ENCODE peak calls at places on chromosome 3, in ten cellular contexts. One of them, this sample, is unnamed.

GRCh38 chr3:112497897-112498548 is 1.2 kb downstream of the BTLA start:
- DNase-seq in AG20443: no peak
- DNase-seq in GM20000: no peak
- DNase-seq in germinal center: peak; percentile 20
- DNase-seq in hepatocyte: no peak
- DNase-seq in GM12865: peak; percentile 54
- DNase-seq in activated CD8-positive, alpha-beta memory T cell treated with anti-CD3 and anti-CD28 coated beads for 48 hours: no peak
- DNase-seq in suprapubic skin: no peak
- DNase-seq in T-helper 1 cell: no peak
- DNase-seq in aorta: no peak
- DNase-seq in this sample: no peak

GRCh38 chr3:56829543-56829942 is 27.8 kb upstream of the ARHGEF3 start:
- DNase-seq in suprapubic skin: no peak
- DNase-seq in germinal center: no peak
- DNase-seq in T-helper 1 cell: no peak
- DNase-seq in activated CD8-positive, alpha-beta memory T cell treated with anti-CD3 and anti-CD28 coated beads for 48 hours: no peak
- DNase-seq in GM20000: no peak
- DNase-seq in hepatocyte: no peak
- DNase-seq in GM12865: no peak
- DNase-seq in aorta: no peak
- DNase-seq in AG20443: no peak
- DNase-seq in this sample: no peak

GRCh38 chr3:64518950-64519349 is 168.8 kb downstream of the ADAMTS9 start:
- DNase-seq in GM20000: no peak
- DNase-seq in germinal center: no peak
- DNase-seq in hepatocyte: no peak
- DNase-seq in T-helper 1 cell: no peak
- DNase-seq in activated CD8-positive, alpha-beta memory T cell treated with anti-CD3 and anti-CD28 coated beads for 48 hours: no peak
- DNase-seq in suprapubic skin: no peak
- DNase-seq in AG20443: peak; percentile 67
- DNase-seq in GM12865: no peak
- DNase-seq in aorta: no peak
- DNase-seq in this sample: no peak

GRCh38 chr3:61524933-61525332 is 36.4 kb upstream of the PTPRG start:
- DNase-seq in GM20000: no peak
- DNase-seq in AG20443: no peak
- DNase-seq in T-helper 1 cell: no peak
- DNase-seq in germinal center: no peak
- DNase-seq in activated CD8-positive, alpha-beta memory T cell treated with anti-CD3 and anti-CD28 coated beads for 48 hours: no peak
- DNase-seq in aorta: no peak
- DNase-seq in GM12865: no peak
- DNase-seq in hepatocyte: no peak
- DNase-seq in suprapubic skin: no peak
- DNase-seq in this sample: no peak

GRCh38 chr3:66133050-66133757 is 87.6 kb upstream of the SLC25A26 start:
- DNase-seq in hepatocyte: no peak
- DNase-seq in T-helper 1 cell: no peak
- DNase-seq in AG20443: no peak
- DNase-seq in activated CD8-positive, alpha-beta memory T cell treated with anti-CD3 and anti-CD28 coated beads for 48 hours: no peak
- DNase-seq in GM20000: no peak
- DNase-seq in suprapubic skin: no peak
- DNase-seq in germinal center: no peak
- DNase-seq in aorta: no peak
- DNase-seq in GM12865: no peak
- DNase-seq in this sample: no peak

GRCh38 chr3:134600685-134601502 is 49.9 kb downstream of the KY start:
- DNase-seq in GM20000: peak; percentile 75
- DNase-seq in germinal center: peak; percentile 74
- DNase-seq in GM12865: peak; percentile 62
- DNase-seq in suprapubic skin: no peak
- DNase-seq in T-helper 1 cell: no peak
- DNase-seq in aorta: peak; percentile 65
- DNase-seq in AG20443: peak; percentile 94
- DNase-seq in hepatocyte: peak; percentile 84
- DNase-seq in activated CD8-positive, alpha-beta memory T cell treated with anti-CD3 and anti-CD28 coated beads for 48 hours: peak; percentile 47
- DNase-seq in this sample: peak; percentile 34

GRCh38 chr3:188299068-188299467 is 145.1 kb downstream of the LPP start:
- DNase-seq in AG20443: no peak
- DNase-seq in activated CD8-positive, alpha-beta memory T cell treated with anti-CD3 and anti-CD28 coated beads for 48 hours: no peak
- DNase-seq in hepatocyte: no peak
- DNase-seq in GM12865: no peak
- DNase-seq in GM20000: no peak
- DNase-seq in T-helper 1 cell: no peak
- DNase-seq in germinal center: no peak
- DNase-seq in suprapubic skin: no peak
- DNase-seq in aorta: no peak
- DNase-seq in this sample: no peak

GRCh38 chr3:18119866-18120265 is 305.3 kb downstream of the SATB1 start:
- DNase-seq in activated CD8-positive, alpha-beta memory T cell treated with anti-CD3 and anti-CD28 coated beads for 48 hours: no peak
- DNase-seq in hepatocyte: no peak
- DNase-seq in GM20000: no peak
- DNase-seq in aorta: no peak
- DNase-seq in AG20443: peak; percentile 25
- DNase-seq in T-helper 1 cell: no peak
- DNase-seq in suprapubic skin: no peak
- DNase-seq in GM12865: no peak
- DNase-seq in germinal center: no peak
- DNase-seq in this sample: no peak

GRCh38 chr3:25582242-25582641 is 82.5 kb downstream of the TOP2B start:
- DNase-seq in hepatocyte: peak; percentile 58
- DNase-seq in aorta: no peak
- DNase-seq in GM20000: no peak
- DNase-seq in AG20443: peak; percentile 86
- DNase-seq in T-helper 1 cell: no peak
- DNase-seq in GM12865: no peak
- DNase-seq in suprapubic skin: no peak
- DNase-seq in germinal center: no peak
- DNase-seq in activated CD8-positive, alpha-beta memory T cell treated with anti-CD3 and anti-CD28 coated beads for 48 hours: no peak
- DNase-seq in this sample: no peak

GRCh38 chr3:182713743-182714517 is 79.4 kb upstream of the ATP11B start:
- DNase-seq in T-helper 1 cell: no peak
- DNase-seq in germinal center: peak; percentile 23
- DNase-seq in activated CD8-positive, alpha-beta memory T cell treated with anti-CD3 and anti-CD28 coated beads for 48 hours: no peak
- DNase-seq in GM20000: peak; percentile 31
- DNase-seq in hepatocyte: peak; percentile 79
- DNase-seq in GM12865: peak; percentile 73
- DNase-seq in AG20443: peak; percentile 71
- DNase-seq in suprapubic skin: no peak
- DNase-seq in aorta: no peak
- DNase-seq in this sample: no peak

GRCh38 chr3:16053794-16054193 is 120.7 kb upstream of the GALNT15 start:
- DNase-seq in suprapubic skin: no peak
- DNase-seq in aorta: no peak
- DNase-seq in germinal center: no peak
- DNase-seq in GM12865: no peak
- DNase-seq in AG20443: no peak
- DNase-seq in T-helper 1 cell: no peak
- DNase-seq in hepatocyte: no peak
- DNase-seq in GM20000: no peak
- DNase-seq in activated CD8-positive, alpha-beta memory T cell treated with anti-CD3 and anti-CD28 coated beads for 48 hours: no peak
- DNase-seq in this sample: no peak

GRCh38 chr3:197458179-197458707 is 97.5 kb downstream of the BDH1 start:
- DNase-seq in T-helper 1 cell: no peak
- DNase-seq in GM12865: peak; percentile 16
- DNase-seq in aorta: no peak
- DNase-seq in hepatocyte: peak; percentile 27
- DNase-seq in GM20000: no peak
- DNase-seq in suprapubic skin: no peak
- DNase-seq in AG20443: no peak
- DNase-seq in activated CD8-positive, alpha-beta memory T cell treated with anti-CD3 and anti-CD28 coated beads for 48 hours: no peak
- DNase-seq in germinal center: peak; percentile 28
- DNase-seq in this sample: no peak

GRCh38 chr3:129119365-129120100 is 2.1 kb downstream of the RAB43 start:
- DNase-seq in hepatocyte: peak; percentile 85
- DNase-seq in suprapubic skin: no peak
- DNase-seq in AG20443: no peak
- DNase-seq in T-helper 1 cell: no peak
- DNase-seq in aorta: no peak
- DNase-seq in germinal center: no peak
- DNase-seq in GM12865: no peak
- DNase-seq in activated CD8-positive, alpha-beta memory T cell treated with anti-CD3 and anti-CD28 coated beads for 48 hours: no peak
- DNase-seq in GM20000: no peak
- DNase-seq in this sample: no peak

GRCh38 chr3:128459451-128459820 is 7.3 kb downstream of the DNAJB8 start:
- DNase-seq in germinal center: no peak
- DNase-seq in T-helper 1 cell: no peak
- DNase-seq in hepatocyte: no peak
- DNase-seq in AG20443: no peak
- DNase-seq in GM12865: no peak
- DNase-seq in aorta: no peak
- DNase-seq in GM20000: no peak
- DNase-seq in suprapubic skin: no peak
- DNase-seq in activated CD8-positive, alpha-beta memory T cell treated with anti-CD3 and anti-CD28 coated beads for 48 hours: no peak
- DNase-seq in this sample: no peak

GRCh38 chr3:82143661-82144405 is 382.4 kb upstream of the GBE1 start:
- DNase-seq in GM20000: no peak
- DNase-seq in germinal center: no peak
- DNase-seq in AG20443: no peak
- DNase-seq in T-helper 1 cell: no peak
- DNase-seq in hepatocyte: no peak
- DNase-seq in GM12865: peak; percentile 38
- DNase-seq in aorta: no peak
- DNase-seq in suprapubic skin: no peak
- DNase-seq in activated CD8-positive, alpha-beta memory T cell treated with anti-CD3 and anti-CD28 coated beads for 48 hours: no peak
- DNase-seq in this sample: no peak

GRCh38 chr3:71428841-71429609 is 154.5 kb downstream of the FOXP1 start:
- DNase-seq in suprapubic skin: no peak
- DNase-seq in GM12865: no peak
- DNase-seq in activated CD8-positive, alpha-beta memory T cell treated with anti-CD3 and anti-CD28 coated beads for 48 hours: no peak
- DNase-seq in T-helper 1 cell: no peak
- DNase-seq in AG20443: peak; percentile 69
- DNase-seq in GM20000: no peak
- DNase-seq in hepatocyte: peak; percentile 44
- DNase-seq in aorta: peak; percentile 60
- DNase-seq in germinal center: no peak
- DNase-seq in this sample: no peak

GRCh38 chr3:176919836-176920760 is 277.2 kb downstream of the TBL1XR1 start:
- DNase-seq in aorta: no peak
- DNase-seq in GM12865: no peak
- DNase-seq in AG20443: no peak
- DNase-seq in hepatocyte: peak; percentile 48
- DNase-seq in T-helper 1 cell: no peak
- DNase-seq in germinal center: no peak
- DNase-seq in GM20000: no peak
- DNase-seq in activated CD8-positive, alpha-beta memory T cell treated with anti-CD3 and anti-CD28 coated beads for 48 hours: no peak
- DNase-seq in suprapubic skin: no peak
- DNase-seq in this sample: no peak

GRCh38 chr3:127915115-127915936 is at the start of gene KBTBD12:
- DNase-seq in hepatocyte: no peak
- DNase-seq in AG20443: peak; percentile 40
- DNase-seq in T-helper 1 cell: no peak
- DNase-seq in germinal center: peak; percentile 11
- DNase-seq in GM20000: no peak
- DNase-seq in activated CD8-positive, alpha-beta memory T cell treated with anti-CD3 and anti-CD28 coated beads for 48 hours: no peak
- DNase-seq in GM12865: no peak
- DNase-seq in suprapubic skin: no peak
- DNase-seq in aorta: peak; percentile 70
- DNase-seq in this sample: peak; percentile 72

GRCh38 chr3:50708620-50709019 is 33.9 kb downstream of the DOCK3 start:
- DNase-seq in suprapubic skin: no peak
- DNase-seq in aorta: no peak
- DNase-seq in hepatocyte: peak; percentile 10
- DNase-seq in T-helper 1 cell: no peak
- DNase-seq in germinal center: no peak
- DNase-seq in GM20000: no peak
- DNase-seq in GM12865: no peak
- DNase-seq in activated CD8-positive, alpha-beta memory T cell treated with anti-CD3 and anti-CD28 coated beads for 48 hours: no peak
- DNase-seq in AG20443: no peak
- DNase-seq in this sample: no peak

GRCh38 chr3:147411777-147412176 is 2.6 kb downstream of the ZIC1 start:
- DNase-seq in suprapubic skin: no peak
- DNase-seq in AG20443: no peak
- DNase-seq in germinal center: no peak
- DNase-seq in T-helper 1 cell: no peak
- DNase-seq in hepatocyte: no peak
- DNase-seq in activated CD8-positive, alpha-beta memory T cell treated with anti-CD3 and anti-CD28 coated beads for 48 hours: no peak
- DNase-seq in GM20000: no peak
- DNase-seq in aorta: no peak
- DNase-seq in GM12865: no peak
- DNase-seq in this sample: no peak

GRCh38 chr3:186489507-186489906 is 54.7 kb downstream of the CRYGS start:
- DNase-seq in aorta: no peak
- DNase-seq in T-helper 1 cell: no peak
- DNase-seq in activated CD8-positive, alpha-beta memory T cell treated with anti-CD3 and anti-CD28 coated beads for 48 hours: no peak
- DNase-seq in AG20443: no peak
- DNase-seq in GM12865: no peak
- DNase-seq in suprapubic skin: no peak
- DNase-seq in germinal center: no peak
- DNase-seq in hepatocyte: no peak
- DNase-seq in GM20000: no peak
- DNase-seq in this sample: no peak

GRCh38 chr3:84963137-84963536 is 4.3 kb downstream of the CADM2 start:
- DNase-seq in GM12865: no peak
- DNase-seq in germinal center: no peak
- DNase-seq in hepatocyte: no peak
- DNase-seq in T-helper 1 cell: no peak
- DNase-seq in GM20000: no peak
- DNase-seq in aorta: no peak
- DNase-seq in activated CD8-positive, alpha-beta memory T cell treated with anti-CD3 and anti-CD28 coated beads for 48 hours: no peak
- DNase-seq in suprapubic skin: no peak
- DNase-seq in AG20443: no peak
- DNase-seq in this sample: no peak

GRCh38 chr3:160018959-160019358 is 30.3 kb downstream of the IL12A start:
- DNase-seq in activated CD8-positive, alpha-beta memory T cell treated with anti-CD3 and anti-CD28 coated beads for 48 hours: no peak
- DNase-seq in T-helper 1 cell: no peak
- DNase-seq in germinal center: no peak
- DNase-seq in aorta: no peak
- DNase-seq in hepatocyte: no peak
- DNase-seq in GM20000: no peak
- DNase-seq in GM12865: no peak
- DNase-seq in suprapubic skin: no peak
- DNase-seq in AG20443: no peak
- DNase-seq in this sample: no peak

GRCh38 chr3:108524547-108524946 is 14.2 kb upstream of the MYH15 start:
- DNase-seq in germinal center: no peak
- DNase-seq in suprapubic skin: no peak
- DNase-seq in GM20000: no peak
- DNase-seq in AG20443: no peak
- DNase-seq in activated CD8-positive, alpha-beta memory T cell treated with anti-CD3 and anti-CD28 coated beads for 48 hours: no peak
- DNase-seq in hepatocyte: no peak
- DNase-seq in T-helper 1 cell: no peak
- DNase-seq in aorta: no peak
- DNase-seq in GM12865: no peak
- DNase-seq in this sample: no peak

GRCh38 chr3:133887951-133888703 is 7.6 kb downstream of the RAB6B start:
- DNase-seq in GM12865: no peak
- DNase-seq in T-helper 1 cell: no peak
- DNase-seq in activated CD8-positive, alpha-beta memory T cell treated with anti-CD3 and anti-CD28 coated beads for 48 hours: no peak
- DNase-seq in GM20000: no peak
- DNase-seq in AG20443: peak; percentile 13
- DNase-seq in aorta: no peak
- DNase-seq in hepatocyte: no peak
- DNase-seq in suprapubic skin: no peak
- DNase-seq in germinal center: no peak
- DNase-seq in this sample: no peak

GRCh38 chr3:80190051-80190450 is 422.3 kb upstream of the ROBO1 start:
- DNase-seq in AG20443: no peak
- DNase-seq in GM12865: no peak
- DNase-seq in germinal center: no peak
- DNase-seq in T-helper 1 cell: no peak
- DNase-seq in aorta: no peak
- DNase-seq in hepatocyte: peak; percentile 18
- DNase-seq in activated CD8-positive, alpha-beta memory T cell treated with anti-CD3 and anti-CD28 coated beads for 48 hours: no peak
- DNase-seq in GM20000: no peak
- DNase-seq in suprapubic skin: no peak
- DNase-seq in this sample: no peak

This sample was measured in NCI-H1930.